ENCODE peak calls at places on chromosomes 3 and 15, in four cellular contexts. H, I, V and O are unnamed samples.

GRCh38 chr3:134419214-134419965 is 45.1 kb upstream of the AMOTL2 start:
- DNase-seq in H (no peak), I (no peak), V (peak), O (no peak)

GRCh38 chr3:99720985-99721632 is 82.7 kb downstream of the COL8A1 start:
- DNase-seq in H (no peak), I (no peak), V (peak), O (no peak)

GRCh38 chr3:112649478-112649735 is 8.5 kb upstream of the CCDC80 start:
- DNase-seq in H (no peak), I (no peak), V (no peak), O (no peak)

GRCh38 chr3:8529197-8529637 is 27.6 kb downstream of the LMCD1 start:
- DNase-seq in H (peak), I (no peak), V (peak), O (no peak)

GRCh38 chr3:72271215-72271614 is 486.3 kb upstream of the PROK2 start:
- DNase-seq in H (no peak), I (no peak), V (peak), O (no peak)

GRCh38 chr3:23764407-23764806 is 41.3 kb upstream of the UBE2E1 start:
- DNase-seq in H (no peak), I (no peak), V (no peak), O (no peak)

GRCh38 chr3:171088984-171089754 is 62.6 kb upstream of the SLC2A2 start:
- DNase-seq in H (peak), I (no peak), V (no peak), O (peak)

GRCh38 chr3:193762657-193763056 is 169.6 kb downstream of the OPA1 start:
- DNase-seq in H (no peak), I (no peak), V (no peak), O (no peak)

GRCh38 chr3:161455962-161456361 is 40.6 kb upstream of the OTOL1 start:
- DNase-seq in H (no peak), I (no peak), V (no peak), O (no peak)

GRCh38 chr3:32109256-32109655 is 2.8 kb downstream of the GPD1L start:
- DNase-seq in H (no peak), I (peak), V (peak), O (no peak)

GRCh38 chr3:134476306-134476705 is 9.5 kb downstream of the ANAPC13 start:
- DNase-seq in H (no peak), I (no peak), V (no peak), O (no peak)

GRCh38 chr3:172102883-172103310 is 63.5 kb downstream of the FNDC3B start:
- DNase-seq in H (no peak), I (no peak), V (no peak), O (no peak)

GRCh38 chr3:69179740-69180372 is 57.5 kb upstream of the LMOD3 start:
- DNase-seq in H (no peak), I (no peak), V (no peak), O (no peak)
- TF ChIP-seq POLR2A in H (no peak), I (no peak), V (no peak), O (no peak)

GRCh38 chr15:63218114-63218808 is 28.9 kb downstream of the RAB8B start:
- DNase-seq in H (peak), I (no peak), V (no peak), O (no peak)

GRCh38 chr15:63219196-63219719 is 29.9 kb downstream of the RAB8B start:
- DNase-seq in H (no peak), I (no peak), V (no peak), O (no peak)

GRCh38 chr15:63223463-63223862 is 34.1 kb downstream of the RAB8B start:
- DNase-seq in H (no peak), I (no peak), V (no peak), O (no peak)

GRCh38 chr15:63226155-63226883 is 36.9 kb downstream of the RAB8B start:
- DNase-seq in H (no peak), I (no peak), V (no peak), O (no peak)

DNA sequence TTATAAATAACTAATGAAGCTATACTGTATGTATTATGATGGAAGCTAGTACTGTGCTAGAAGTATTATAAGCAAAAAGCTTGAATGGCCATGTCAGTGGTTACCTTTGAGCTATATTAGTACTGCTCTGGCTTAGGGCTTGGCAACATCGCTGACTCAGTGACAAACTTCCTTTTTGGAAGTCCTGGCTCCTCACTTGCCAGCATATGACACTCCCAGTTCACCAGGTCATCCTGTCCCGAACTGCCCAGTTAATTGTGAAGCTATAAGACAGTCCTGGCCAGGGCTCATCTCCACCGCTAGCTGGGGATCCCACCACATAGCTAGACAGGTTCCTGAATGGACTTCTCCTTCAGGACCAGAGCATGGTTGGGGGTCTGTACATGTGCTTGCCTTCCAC is 31.9 kb downstream of the RAB8B start:
- DNase-seq in H (no peak), I (no peak), V (no peak), O (no peak)
- TF ChIP-seq POLR2A in H (no peak), I (no peak), V (no peak), O (no peak)

DNA sequence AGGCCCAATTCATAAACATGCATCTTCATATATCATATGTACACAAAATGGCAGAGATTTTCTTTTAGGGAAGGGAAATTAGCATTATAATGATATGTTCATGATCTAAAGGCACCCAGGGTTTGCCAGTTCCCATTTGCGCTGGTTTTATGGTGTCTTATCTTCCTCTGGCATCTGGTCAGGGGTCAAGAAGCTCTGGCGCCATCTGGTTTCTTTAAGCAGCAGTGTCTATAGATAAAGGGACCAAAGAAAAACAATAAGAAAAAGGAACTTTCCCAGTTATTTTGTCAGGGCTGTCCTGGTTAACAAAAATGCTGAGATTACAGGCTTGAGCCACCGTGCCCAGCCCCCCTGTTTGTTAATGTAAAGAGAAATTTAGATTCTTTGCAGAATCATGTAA is 3.3 kb upstream of the DCP1A start:
- DNase-seq in H (peak), I (no peak), V (no peak), O (no peak)
- TF ChIP-seq POLR2A in H (no peak), I (no peak), V (no peak), O (no peak)

GRCh38 chr15:24956131-24956838 is 1.5 kb downstream of the SNRPN start:
- DNase-seq in H (peak), I (peak), V (peak), O (peak)
- TF ChIP-seq POLR2A in H (peak), I (no peak), V (peak), O (no peak)